ENCODE peak calls at places on chromosomes 2 and 18, in five cellular contexts. K is kidney, M is GM23248, P is psoas muscle, S is heart right ventricle. U is an unnamed sample.

GRCh38 chr2:50143822-50144575 is 887.9 kb downstream of the NRXN1 start:
- DNase-seq in M (peak; percentile 71), K (no peak), P (no peak), S (no peak), U (no peak)

GRCh38 chr18:79950440-79951341 is 762 bp downstream of the SLC66A2 start:
- DNase-seq in S (peak; percentile 50), K (peak; percentile 84), P (peak; percentile 47), M (peak; percentile 73), U (no peak)

GRCh38 chr18:28408528-28408927 is 231.6 kb upstream of the CDH2 start:
- DNase-seq in S (no peak), K (no peak), P (no peak), M (no peak), U (no peak)

GRCh38 chr2:179435021-179435420 is 170.4 kb upstream of the SESTD1 start:
- DNase-seq in P (no peak), M (peak; percentile 44), K (no peak), S (no peak), U (no peak)

GRCh38 chr2:201909348-201909747 is 103.0 kb downstream of the CDK15 start:
- DNase-seq in P (no peak), M (peak; percentile 85), K (no peak), S (no peak), U (no peak)

GRCh38 chr2:188399159-188399558 is 107.5 kb downstream of the GULP1 start:
- DNase-seq in S (no peak), K (no peak), M (peak; percentile 42), P (no peak), U (no peak)

GRCh38 chr2:167005096-167005495 is 116.8 kb downstream of the XIRP2 start:
- DNase-seq in S (no peak), K (no peak), M (no peak), P (no peak), U (no peak)

GRCh38 chr2:219277703-219278654 is 1.2 kb upstream of the DNAJB2 start:
- DNase-seq in K (peak; percentile 85), M (peak; percentile 91), P (peak; percentile 75), S (peak; percentile 76), U (peak; percentile 43)

GRCh38 chr2:205235434-205235833 is 446.9 kb upstream of the NRP2 start:
- DNase-seq in S (no peak), P (no peak), K (no peak), M (no peak), U (no peak)

GRCh38 chr2:3465328-3465727 is 54.0 kb downstream of the ADI1 start:
- DNase-seq in M (no peak), P (no peak), K (no peak), S (no peak), U (no peak)

GRCh38 chr2:202185816-202186221 is 52.6 kb downstream of the SUMO1 start:
- DNase-seq in S (no peak), K (no peak), P (no peak), M (peak; percentile 54), U (no peak)

GRCh38 chr2:130915149-130915548 is 78.4 kb downstream of the ARHGEF4 start:
- DNase-seq in M (no peak), P (no peak), S (no peak), K (no peak), U (no peak)

GRCh38 chr2:1140389-1141003 is 189.8 kb downstream of the SNTG2 start:
- DNase-seq in S (peak; percentile 29), K (no peak), P (no peak), M (peak; percentile 28), U (no peak)

GRCh38 chr2:9799011-9799596 is 44.2 kb upstream of the TAF1B start:
- DNase-seq in P (no peak), S (no peak), K (peak; percentile 38), M (no peak), U (no peak)

GRCh38 chr2:9802576-9802993 is 40.7 kb upstream of the TAF1B start:
- DNase-seq in K (peak; percentile 61), S (no peak), P (no peak), M (peak; percentile 17), U (no peak)

GRCh38 chr2:9800639-9800974 is 42.7 kb upstream of the TAF1B start:
- DNase-seq in S (no peak), P (no peak), K (no peak), M (peak; percentile 26), U (no peak)

GRCh38 chr2:9799729-9800632 is 43.3 kb upstream of the TAF1B start:
- DNase-seq in K (peak; percentile 92), S (peak; percentile 91), P (peak; percentile 87), M (peak; percentile 89), U (no peak)

DNA sequence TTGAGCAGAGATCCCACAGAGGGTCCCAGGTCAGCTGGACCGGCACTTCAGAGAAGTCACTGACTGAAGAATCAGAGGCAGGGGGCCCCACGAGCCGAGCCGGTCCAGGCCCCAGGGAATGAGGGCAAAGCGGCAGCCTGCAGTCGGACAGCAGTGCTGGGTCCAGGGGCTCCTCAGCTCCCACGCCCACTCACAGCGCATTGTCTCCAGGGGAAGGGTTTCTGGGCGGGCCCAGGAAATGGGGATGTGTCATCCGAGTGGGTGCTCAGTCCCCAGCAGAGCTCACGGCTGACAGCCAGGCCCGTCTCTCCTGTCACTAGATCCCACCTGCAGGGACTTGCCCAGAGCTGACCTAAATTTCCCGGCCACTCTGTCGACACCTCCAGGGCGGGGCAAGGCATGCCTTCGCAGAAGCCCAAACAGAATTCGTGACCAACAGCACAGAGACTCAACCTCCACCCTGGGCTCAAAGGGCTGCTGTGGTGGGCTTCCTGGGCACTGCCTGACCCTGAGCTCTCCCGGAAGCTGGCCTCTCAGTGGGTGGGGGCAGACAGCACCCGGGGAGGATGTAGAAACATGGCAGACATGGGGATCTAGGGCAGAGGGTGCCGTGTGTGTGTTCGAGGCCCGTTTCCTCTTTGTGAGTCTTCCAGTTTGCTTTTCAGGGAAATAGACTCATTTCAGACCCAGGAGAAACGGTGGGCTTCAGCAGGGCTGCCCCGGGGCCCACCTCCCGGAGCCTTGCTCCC is 42.1 kb upstream of the TAF1B start:
- DNase-seq in K (peak; percentile 71), P (peak; percentile 71), M (peak; percentile 89), S (no peak), U (no peak)
- H3K27ac ChIP-seq in K (no peak overlapping the region), P (peak overlapping the region; percentile 52), M (peak overlapping the region; percentile 96), S (peak overlapping the region; percentile 27), U (no peak overlapping the region)

GRCh38 chr18:58136865-58137264 is 92.8 kb downstream of the NEDD4L start:
- DNase-seq in P (no peak), S (no peak), K (no peak), M (no peak), U (no peak)

GRCh38 chr18:58135170-58135569 is 91.1 kb downstream of the NEDD4L start:
- DNase-seq in S (no peak), P (no peak), M (peak; percentile 71), K (no peak), U (no peak)

GRCh38 chr18:58132595-58133191 is 88.7 kb downstream of the NEDD4L start:
- DNase-seq in M (no peak), S (no peak), P (no peak), K (no peak), U (no peak)

GRCh38 chr18:58139627-58140026 is 95.6 kb downstream of the NEDD4L start:
- DNase-seq in P (no peak), K (no peak), S (no peak), M (no peak), U (no peak)

DNA sequence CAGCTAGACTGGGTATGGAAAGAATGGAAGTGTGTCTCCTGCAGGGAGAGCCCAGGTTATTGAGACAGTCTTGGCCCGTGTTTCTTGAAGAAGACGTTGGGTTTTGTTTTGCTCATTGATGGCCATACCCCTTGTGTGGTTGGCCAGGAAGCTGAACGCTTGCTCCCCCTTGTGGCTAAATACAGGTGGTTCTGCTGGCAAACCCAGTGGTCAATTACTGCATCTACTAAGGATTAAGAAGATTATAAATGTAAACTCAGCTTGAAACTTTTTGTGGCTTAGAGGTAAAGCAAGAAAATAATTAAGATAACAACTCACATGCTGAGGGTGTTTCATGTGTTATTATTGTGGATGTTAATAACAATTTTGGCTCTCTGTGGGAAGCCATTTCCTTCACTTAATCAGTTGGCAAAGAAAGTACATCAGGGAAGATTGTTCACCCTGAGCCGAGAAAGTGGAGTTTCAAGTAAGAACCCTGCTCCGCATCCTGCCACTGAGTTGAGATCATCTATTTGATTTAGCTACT is 91.8 kb downstream of the NEDD4L start:
- DNase-seq in S (no peak), P (no peak), K (no peak), M (peak; percentile 71), U (no peak)
- H3K27ac ChIP-seq in S (no peak overlapping the region), P (no peak overlapping the region), K (peak overlapping the region; percentile 95), M (no peak overlapping the region), U (no peak overlapping the region)

GRCh38 chr2:207587305-207587704 is 37.9 kb downstream of the METTL21A start:
- DNase-seq in M (no peak), P (no peak), S (no peak), K (no peak), U (no peak)

GRCh38 chr2:207589143-207589542 is 36.1 kb downstream of the METTL21A start:
- DNase-seq in M (no peak), K (no peak), S (no peak), P (no peak), U (no peak)

DNA sequence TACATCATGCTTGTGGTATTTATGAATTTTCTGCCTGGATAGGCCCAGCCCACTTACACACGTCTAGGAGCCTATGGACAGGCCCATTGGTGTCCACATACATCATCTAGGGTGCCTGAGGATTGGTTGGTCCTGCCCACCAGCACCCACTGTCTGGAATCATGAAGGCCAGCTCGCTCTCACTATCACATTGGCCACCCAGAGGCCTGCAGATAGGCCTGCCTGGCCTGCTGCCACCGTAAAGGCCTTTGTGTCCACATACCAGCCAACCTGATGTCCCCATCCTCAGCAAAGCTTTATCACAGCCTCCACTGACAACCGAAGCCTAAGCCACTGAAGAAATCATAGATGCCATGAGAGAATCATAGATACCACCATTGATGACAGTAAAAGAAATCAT is 40.2 kb downstream of the METTL21A start:
- DNase-seq in M (no peak), P (no peak), K (no peak), S (peak; percentile 34), U (no peak)
- H3K27ac ChIP-seq in M (no peak overlapping the region), P (no peak overlapping the region), K (no peak overlapping the region), S (no peak overlapping the region), U (no peak overlapping the region)

GRCh38 chr2:241150660-241151530 is 628 bp downstream of the PPP1R7 start:
- DNase-seq in S (no peak), K (peak; percentile 50), P (no peak), M (peak; percentile 61), U (no peak)

GRCh38 chr2:241149675-241149924 is 328 bp upstream of the PASK start:
- DNase-seq in P (no peak), M (no peak), S (no peak), K (no peak), U (no peak)

GRCh38 chr2:241148891-241149674 is at the start of gene PASK:
- DNase-seq in K (peak; percentile 98), S (peak; percentile 91), P (peak; percentile 93), M (peak; percentile 98), U (peak; percentile 91)

GRCh38 chr2:241148239-241148638 is 1.0 kb downstream of the PASK start:
- DNase-seq in M (no peak), S (no peak), P (no peak), K (peak; percentile 22), U (no peak)

DNA sequence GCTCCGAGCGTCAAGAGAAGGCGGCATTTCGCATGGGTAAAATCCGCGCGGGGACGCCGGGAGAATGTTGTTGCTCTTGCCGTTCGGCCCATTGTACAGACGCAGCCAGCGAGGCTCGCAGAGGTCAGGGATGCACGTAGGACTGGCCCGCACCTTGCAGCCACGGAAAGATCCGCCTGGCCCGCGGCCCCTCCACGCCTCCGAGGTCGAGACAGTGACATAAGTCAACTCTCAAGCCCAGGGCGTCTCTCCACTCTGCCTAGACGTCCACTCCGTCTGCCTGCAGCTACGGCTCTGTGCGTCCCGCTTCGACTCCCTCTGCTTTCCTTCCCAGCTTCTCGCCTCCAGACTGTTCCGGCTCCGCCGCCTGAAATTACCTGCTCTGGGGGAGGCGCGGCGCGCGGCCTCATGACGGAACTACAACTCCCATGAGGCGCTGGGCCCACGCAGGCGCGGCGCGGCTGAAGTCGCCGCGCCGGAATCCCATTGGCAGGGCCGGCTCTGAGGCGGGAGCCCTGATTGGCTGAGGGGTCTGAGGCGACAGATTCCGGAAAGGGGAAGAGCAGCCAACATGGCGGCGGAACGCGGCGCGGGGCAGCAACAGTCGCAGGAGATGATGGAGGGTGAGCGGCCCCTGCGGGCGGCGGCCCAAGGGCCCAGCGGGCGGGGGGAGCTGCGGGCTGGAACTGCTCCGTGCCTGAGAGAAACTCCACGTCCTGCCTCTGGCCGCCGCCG is at the start of gene PPP1R7:
- DNase-seq in P (peak; percentile 95), S (peak; percentile 94), K (peak; percentile 98), M (peak; percentile 98), U (peak; percentile 94)
- H3K27ac ChIP-seq in P (peak within 1 kb of the TSS; percentile 89), S (peak within 1 kb of the TSS; percentile 76), K (peak within 1 kb of the TSS; percentile 45), M (peak within 1 kb of the TSS; percentile 38), U (peak within 1 kb of the TSS; percentile 80)

U was measured in substantia nigra.